ENCODE peak calls at places on chromosomes 5 and 9, in four cellular contexts. E is CD4-positive, alpha-beta T cell; N is fibroblast of the aortic adventitia; L is hepatocyte. F is an unnamed sample.
A peak's percentile ranks its signal among the peaks of the same experiment; 100 is the strongest.

GRCh38 chr5:177470759-177471536 is 2.5 kb downstream of the DBN1 start:
- DNase-seq in E (no peak), N (peak; percentile 63), L (no peak), F (no peak)

GRCh38 chr9:93319301-93319991 is 132.0 kb upstream of the FAM120A start:
- DNase-seq in E (no peak), N (no peak), L (no peak), F (no peak)

GRCh38 chr5:129098488-129099183 is 4.1 kb downstream of the ISOC1 start:
- DNase-seq in E (no peak), N (peak; percentile 8), L (no peak), F (no peak)

GRCh38 chr9:129945314-129945713 is 97.7 kb downstream of the FNBP1 start:
- DNase-seq in E (no peak), N (no peak), L (no peak), F (no peak)

GRCh38 chr9:101562966-101563365 is 29.3 kb downstream of the RNF20 start:
- DNase-seq in E (no peak), N (no peak), L (no peak), F (no peak)

GRCh38 chr5:122508623-122509022 is 196.6 kb downstream of the SNCAIP start:
- DNase-seq in E (no peak), N (no peak), L (no peak), F (no peak)

GRCh38 chr9:121743441-121744001 is 92.1 kb downstream of the DAB2IP start:
- DNase-seq in E (no peak), N (peak; percentile 86), L (peak; percentile 90), F (no peak)

GRCh38 chr5:42994285-42995151 is 45.6 kb downstream of the ANXA2R start:
- DNase-seq in E (peak; percentile 88), N (peak; percentile 96), L (peak; percentile 91), F (peak; percentile 82)

GRCh38 chr5:109388407-109388806 is 21.4 kb downstream of the PJA2 start:
- DNase-seq in E (no peak), N (peak; percentile 53), L (no peak), F (no peak)

GRCh38 chr5:1021136-1021968 is 12.8 kb downstream of the NKD2 start:
- DNase-seq in E (no peak), N (no peak), L (peak; percentile 84), F (no peak)

GRCh38 chr9:131722260-131722659 is 17.6 kb downstream of the RAPGEF1 start:
- DNase-seq in E (no peak), N (no peak), L (no peak), F (no peak)

GRCh38 chr9:16310288-16311145 is 560.0 kb downstream of the BNC2 start:
- DNase-seq in E (no peak), N (no peak), L (no peak), F (no peak)

GRCh38 chr5:160169326-160169725 is 50.1 kb upstream of the PWWP2A start:
- DNase-seq in E (no peak), N (peak; percentile 94), L (no peak), F (no peak)

GRCh38 chr5:24068507-24068906 is 561.1 kb downstream of the PRDM9 start:
- DNase-seq in E (no peak), N (no peak), L (no peak), F (no peak)

GRCh38 chr5:131536211-131536826 is 98.7 kb downstream of the RAPGEF6 start:
- DNase-seq in E (no peak), N (peak; percentile 26), L (no peak), F (no peak)

GRCh38 chr9:89187950-89188349 is 9.3 kb upstream of the SHC3 start:
- DNase-seq in E (no peak), N (no peak), L (no peak), F (no peak)

GRCh38 chr9:76087978-76088377 is 197.5 kb downstream of the PCSK5 start:
- DNase-seq in E (no peak), N (no peak), L (no peak), F (no peak)

GRCh38 chr9:94482110-94482509 is 72.8 kb upstream of the PCAT7 start:
- DNase-seq in E (no peak), N (no peak), L (no peak), F (no peak)

GRCh38 chr9:121277518-121278275 is 9.7 kb downstream of the GSN start:
- DNase-seq in E (no peak), N (peak; percentile 64), L (no peak), F (no peak)

GRCh38 chr9:134321571-134321930 is 4.7 kb upstream of the RXRA start:
- DNase-seq in E (no peak), N (no peak), L (no peak), F (no peak)

GRCh38 chr5:91194861-91195460 is 188.2 kb downstream of the ARRDC3 start:
- DNase-seq in E (no peak), N (no peak), L (peak; percentile 21), F (no peak)

GRCh38 chr5:51382508-51382758 is 815 bp upstream of the ISL1 start:
- DNase-seq in E (no peak), N (peak; percentile 40), L (no peak), F (no peak)

GRCh38 chr5:51378778-51379652 is 4.2 kb upstream of the ISL1 start:
- DNase-seq in E (no peak), N (peak; percentile 28), L (no peak), F (no peak)

GRCh38 chr5:51382759-51383493 is at the start of gene ISL1:
- DNase-seq in E (no peak), N (peak; percentile 86), L (peak; percentile 93), F (no peak)

GRCh38 chr5:51381801-51382507 is 1.3 kb upstream of the ISL1 start:
- DNase-seq in E (no peak), N (peak; percentile 41), L (no peak), F (no peak)

GRCh38 chr5:51380603-51381207 is 2.5 kb upstream of the ISL1 start:
- DNase-seq in E (no peak), N (peak; percentile 53), L (peak; percentile 71), F (no peak)
- TF ChIP-seq CTCF in E (no peak), N (peak; percentile 67), L (peak; percentile 72), F (no peak)

GRCh38 chr5:104412649-104413240 is 850.2 kb upstream of the NUDT12 start:
- DNase-seq in E (no peak), N (peak; percentile 30), L (peak; percentile 41), F (no peak)
- TF ChIP-seq CTCF in E (no peak), N (peak; percentile 64), L (peak; percentile 50), F (no peak)

GRCh38 chr9:90726215-90726614 is 75.4 kb upstream of the SYK start:
- DNase-seq in E (no peak), N (no peak), L (no peak), F (no peak)
- TF ChIP-seq CTCF in E (no peak), N (no peak), L (no peak), F (no peak)

DNA sequence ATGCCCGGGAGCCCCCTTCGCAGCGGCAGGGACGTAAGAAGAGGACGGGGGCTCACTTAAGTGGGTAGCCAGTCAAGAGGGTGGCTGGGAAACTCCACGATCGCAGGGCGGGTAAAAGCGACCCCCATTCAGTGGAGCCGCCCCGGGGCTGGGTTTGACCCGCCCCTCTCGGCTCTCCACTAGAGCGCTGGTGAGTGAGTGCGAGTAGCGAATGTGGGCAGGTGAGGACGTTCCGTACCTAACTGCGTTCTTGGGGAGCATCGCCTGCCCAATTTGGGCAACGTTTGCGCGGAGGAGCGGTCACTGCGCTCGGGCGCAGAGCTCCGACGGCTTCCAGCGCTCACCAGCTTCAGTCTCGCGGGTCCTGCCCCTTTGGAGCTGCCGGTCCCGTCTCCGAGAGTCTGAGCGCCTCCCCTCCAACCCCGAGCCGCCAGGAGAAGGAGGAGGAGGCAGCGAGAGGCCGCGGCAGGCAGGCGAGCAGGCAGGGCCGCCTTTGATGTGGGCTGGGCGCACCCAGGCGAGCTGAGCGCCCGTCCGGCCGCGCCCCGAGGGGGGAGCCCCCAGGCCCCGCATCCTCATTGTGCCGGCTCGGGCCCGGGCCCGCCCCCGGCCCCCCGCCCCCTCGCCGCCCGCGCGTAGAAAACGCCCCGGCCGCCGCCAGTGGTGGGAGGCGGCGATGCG is at the start of gene FGF18:
- DNase-seq in E (peak; percentile 33), N (peak; percentile 51), L (peak; percentile 76), F (peak; percentile 26)
- TF ChIP-seq CTCF in E (peak; percentile 27), N (no peak), L (no peak), F (peak; percentile 31)

GRCh38 chr5:107483625-107484024 is 187.1 kb downstream of the EFNA5 start:
- DNase-seq in E (no peak), N (no peak), L (no peak), F (no peak)

GRCh38 chr5:107486489-107486888 is 184.2 kb downstream of the EFNA5 start:
- DNase-seq in E (no peak), N (peak; percentile 14), L (no peak), F (peak; percentile 47)

GRCh38 chr5:107484261-107484660 is 186.5 kb downstream of the EFNA5 start:
- DNase-seq in E (no peak), N (peak; percentile 55), L (no peak), F (no peak)

GRCh38 chr5:107485184-107485583 is 185.6 kb downstream of the EFNA5 start:
- DNase-seq in E (no peak), N (no peak), L (no peak), F (no peak)

GRCh38 chr5:107487056-107487461 is 183.7 kb downstream of the EFNA5 start:
- DNase-seq in E (no peak), N (peak; percentile 57), L (no peak), F (no peak)
- TF ChIP-seq CTCF in E (no peak), N (no peak), L (no peak), F (no peak)

GRCh38 chr5:143231973-143232812 is 171.3 kb downstream of the NR3C1 start:
- DNase-seq in E (no peak), N (no peak), L (no peak), F (no peak)

GRCh38 chr5:143235423-143235822 is 168.1 kb downstream of the NR3C1 start:
- DNase-seq in E (no peak), N (peak; percentile 87), L (no peak), F (no peak)

GRCh38 chr5:143233020-143233419 is 170.5 kb downstream of the NR3C1 start:
- DNase-seq in E (no peak), N (peak; percentile 72), L (no peak), F (no peak)

GRCh38 chr5:143231426-143231825 is 172.1 kb downstream of the NR3C1 start:
- DNase-seq in E (no peak), N (no peak), L (no peak), F (no peak)

DNA sequence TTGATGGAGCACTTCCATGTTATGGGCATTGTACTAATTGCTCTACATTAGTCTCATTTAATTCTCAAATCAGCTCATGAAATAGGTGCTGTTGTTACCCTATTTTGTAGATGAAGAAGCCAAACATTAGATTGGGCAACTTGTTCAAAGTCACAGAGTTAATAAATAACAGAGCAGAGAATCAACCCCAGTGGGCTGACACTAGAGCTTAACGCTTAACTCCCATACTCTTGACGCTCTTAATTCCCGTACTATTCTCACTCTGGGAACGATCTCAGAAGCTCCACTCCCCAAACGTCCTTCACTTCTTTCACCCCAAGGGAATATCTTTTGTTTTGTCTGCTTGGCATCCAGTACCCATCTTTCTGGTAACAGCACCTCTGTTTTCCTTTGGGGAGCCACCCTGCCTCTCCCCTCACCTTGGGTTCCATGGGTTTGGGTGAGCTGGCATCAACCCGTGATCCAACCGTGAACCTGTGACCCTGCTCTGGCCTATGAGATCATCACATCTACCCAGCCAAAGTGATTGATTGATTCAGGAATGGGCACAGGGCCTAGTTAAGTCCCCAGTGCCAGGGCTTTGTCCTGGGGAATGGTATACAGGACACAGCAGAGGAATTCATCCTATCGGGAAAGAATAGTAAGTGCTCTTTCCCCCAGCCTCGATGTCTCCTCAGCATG is 169.2 kb downstream of the NR3C1 start:
- DNase-seq in E (no peak), N (no peak), L (no peak), F (no peak)
- TF ChIP-seq CTCF in E (no peak), N (no peak), L (no peak), F (no peak)